ENCODE peak calls at places on chromosomes 2 and 18, in four cellular contexts. One of them, this sample, is unnamed.

GRCh38 chr2:54773838-54774237 is 50.4 kb downstream of the EML6 start:
- DNase-seq in kidney epithelial cell: no peak
- DNase-seq in epithelial cell of proximal tubule: no peak
- DNase-seq in K562: no peak
- DNase-seq in this sample: no peak

GRCh38 chr2:168378960-168379669 is 77.0 kb upstream of the CERS6 start:
- DNase-seq in kidney epithelial cell: no peak
- DNase-seq in epithelial cell of proximal tubule: no peak
- DNase-seq in K562: no peak
- DNase-seq in this sample: no peak

GRCh38 chr2:48527211-48527880 is 2.6 kb upstream of the STON1 start:
- DNase-seq in kidney epithelial cell: no peak
- DNase-seq in epithelial cell of proximal tubule: no peak
- DNase-seq in K562: no peak
- DNase-seq in this sample: no peak

GRCh38 chr2:168244318-168244717 is 3.1 kb downstream of the STK39 start:
- DNase-seq in kidney epithelial cell: no peak
- DNase-seq in epithelial cell of proximal tubule: no peak
- DNase-seq in K562: no peak
- DNase-seq in this sample: no peak

GRCh38 chr2:227772197-227772661 is 26.5 kb downstream of the SCYGR8 start:
- DNase-seq in kidney epithelial cell: no peak
- DNase-seq in epithelial cell of proximal tubule: no peak
- DNase-seq in K562: no peak
- DNase-seq in this sample: no peak

GRCh38 chr18:42752921-42753320 is 362.6 kb downstream of the RIT2 start:
- DNase-seq in kidney epithelial cell: no peak
- DNase-seq in epithelial cell of proximal tubule: no peak
- DNase-seq in K562: no peak
- DNase-seq in this sample: no peak

GRCh38 chr2:48417843-48418838 is 111.8 kb upstream of the STON1 start:
- DNase-seq in kidney epithelial cell: no peak
- DNase-seq in epithelial cell of proximal tubule: no peak
- DNase-seq in K562: no peak
- DNase-seq in this sample: no peak

GRCh38 chr2:43236256-43236655 is 9.8 kb upstream of the ZFP36L2 start:
- DNase-seq in kidney epithelial cell: no peak
- DNase-seq in epithelial cell of proximal tubule: no peak
- DNase-seq in K562: no peak
- DNase-seq in this sample: no peak

GRCh38 chr2:40440835-40441234 is 11.1 kb downstream of the SLC8A1 start:
- DNase-seq in kidney epithelial cell: no peak
- DNase-seq in epithelial cell of proximal tubule: no peak
- DNase-seq in K562: no peak
- DNase-seq in this sample: no peak

GRCh38 chr18:27991391-27991790 is 185.5 kb downstream of the CDH2 start:
- DNase-seq in kidney epithelial cell: no peak
- DNase-seq in epithelial cell of proximal tubule: no peak
- DNase-seq in K562: no peak
- DNase-seq in this sample: no peak

GRCh38 chr2:231699006-231699405 is 9.3 kb upstream of the PTMA start:
- DNase-seq in kidney epithelial cell: no peak
- DNase-seq in epithelial cell of proximal tubule: no peak
- DNase-seq in K562: no peak
- DNase-seq in this sample: no peak

GRCh38 chr2:66275984-66276383 is 158.9 kb upstream of the MEIS1 start:
- DNase-seq in kidney epithelial cell: no peak
- DNase-seq in epithelial cell of proximal tubule: no peak
- DNase-seq in K562: no peak
- DNase-seq in this sample: no peak

GRCh38 chr2:40488927-40489677 is 37.2 kb upstream of the SLC8A1 start:
- DNase-seq in kidney epithelial cell: no peak
- DNase-seq in epithelial cell of proximal tubule: no peak
- DNase-seq in K562: no peak
- DNase-seq in this sample: no peak

GRCh38 chr18:75029456-75029855 is 179.5 kb downstream of the PTGR3 start:
- DNase-seq in kidney epithelial cell: no peak
- DNase-seq in epithelial cell of proximal tubule: no peak
- DNase-seq in K562: no peak
- DNase-seq in this sample: no peak

GRCh38 chr2:37776487-37776886 is 105.0 kb upstream of the CDC42EP3 start:
- DNase-seq in kidney epithelial cell: peak
- DNase-seq in epithelial cell of proximal tubule: peak
- DNase-seq in K562: no peak
- DNase-seq in this sample: no peak

GRCh38 chr18:21281611-21282010 is 39.6 kb downstream of the GREB1L start:
- DNase-seq in kidney epithelial cell: no peak
- DNase-seq in epithelial cell of proximal tubule: no peak
- DNase-seq in K562: no peak
- DNase-seq in this sample: no peak

GRCh38 chr2:234467289-234467688 is 29.6 kb downstream of the ARL4C start:
- DNase-seq in kidney epithelial cell: no peak
- DNase-seq in epithelial cell of proximal tubule: no peak
- DNase-seq in K562: no peak
- DNase-seq in this sample: no peak

This sample was measured in erythroblast.